ENCODE peak calls at places on chromosomes 16 and 17, in five cellular contexts. F is WTC11, I is fibroblast of pulmonary artery, E is OCI-LY7, U is HEK293T. T is an unnamed sample.

GRCh38 chr17:77419547-77420475 is 279.0 kb downstream of the SEC14L1 start:
- DNase-seq in F (peak; percentile 80), I (no peak), E (peak; percentile 26), U (peak; percentile 59), T (peak; percentile 71)

GRCh38 chr17:29215717-29216116 is 30.9 kb upstream of the CRYBA1 start:
- DNase-seq in F (no peak), I (peak; percentile 84), E (no peak), U (no peak), T (no peak)

GRCh38 chr17:42780816-42781638 is 617 bp downstream of the WNK4 start:
- DNase-seq in F (no peak), I (no peak), E (no peak), U (no peak), T (no peak)

GRCh38 chr17:57906910-57907309 is 48.3 kb downstream of the CUEDC1 start:
- DNase-seq in F (peak; percentile 63), I (no peak), E (no peak), U (no peak), T (no peak)

GRCh38 chr17:45172541-45173286 is 11.0 kb downstream of the HEXIM2 start:
- DNase-seq in F (peak; percentile 38), I (peak; percentile 61), E (peak; percentile 81), U (no peak), T (peak; percentile 19)

GRCh38 chr17:3528604-3529511 is 28.8 kb downstream of the TRPV3 start:
- DNase-seq in F (no peak), I (peak; percentile 49), E (no peak), U (no peak), T (no peak)

GRCh38 chr17:81027038-81027437 is 7.9 kb upstream of the BAIAP2 start:
- DNase-seq in F (no peak), I (no peak), E (no peak), U (no peak), T (no peak)

GRCh38 chr17:83183150-83183820 is 103.9 kb downstream of the METRNL start:
- DNase-seq in F (peak; percentile 4), I (no peak), E (no peak), U (no peak), T (no peak)

GRCh38 chr17:1490643-1491405 is 1.7 kb downstream of the MYO1C start:
- DNase-seq in F (peak; percentile 82), I (no peak), E (peak; percentile 78), U (peak; percentile 49), T (peak; percentile 60)

GRCh38 chr17:51666971-51667721 is 406.8 kb downstream of the UTP18 start:
- DNase-seq in F (no peak), I (no peak), E (no peak), U (no peak), T (no peak)

GRCh38 chr16:75460441-75460840 is 4.0 kb downstream of the TMEM170A start:
- DNase-seq in F (no peak), I (peak; percentile 13), E (no peak), U (no peak), T (no peak)

GRCh38 chr17:43976956-43977837 is 23.5 kb upstream of the PYY start:
- DNase-seq in F (no peak), I (no peak), E (no peak), U (no peak), T (no peak)

GRCh38 chr17:38550661-38551060 is 55.1 kb downstream of the SRCIN1 start:
- DNase-seq in F (no peak), I (peak; percentile 64), E (no peak), U (no peak), T (no peak)

GRCh38 chr17:43079578-43080302 is 45.4 kb downstream of the BRCA1 start:
- DNase-seq in F (no peak), I (no peak), E (no peak), U (no peak), T (no peak)

GRCh38 chr16:62755938-62756337 is 719.7 kb upstream of the CDH8 start:
- DNase-seq in F (no peak), I (no peak), E (peak; percentile 1), U (no peak), T (no peak)

GRCh38 chr16:83393196-83393981 is 414.4 kb upstream of the HSBP1 start:
- DNase-seq in F (no peak), I (peak; percentile 39), E (peak; percentile 0), U (no peak), T (no peak)

GRCh38 chr17:80871341-80871740 is 120.3 kb upstream of the CHMP6 start:
- DNase-seq in F (peak; percentile 8), I (no peak), E (no peak), U (no peak), T (no peak)

GRCh38 chr17:50356418-50356817 is 10.5 kb downstream of the XYLT2 start:
- DNase-seq in F (no peak), I (no peak), E (no peak), U (no peak), T (no peak)

GRCh38 chr17:47288531-47289116 is 35.0 kb downstream of the ITGB3 start:
- DNase-seq in F (no peak), I (peak; percentile 49), E (no peak), U (no peak), T (no peak)

GRCh38 chr16:2990891-2991290 is 10.6 kb upstream of the PKMYT1 start:
- DNase-seq in F (no peak), I (no peak), E (no peak), U (no peak), T (no peak)

GRCh38 chr17:57999496-58000017 is 7.5 kb downstream of the SRSF1 start:
- DNase-seq in F (no peak), I (peak; percentile 87), E (peak; percentile 80), U (peak; percentile 35), T (no peak)

T was measured in glutamatergic neuron.